ENCODE peak calls at places on chromosomes 2 and 18, in seven cellular contexts. Q is H9, A is mesenchymal stem cell, H is mesendoderm, N is trophoblast cell, Y is IMR-90, S is H1. D is an unnamed sample.

GRCh38 chr18:63178526-63178880 is 141.1 kb downstream of the BCL2 start:
- DNase-seq in Q (no peak), N (no peak), A (no peak), S (no peak), Y (no peak), H (no peak), D (no peak)

GRCh38 chr2:85133751-85134254 is 611 bp downstream of the TCF7L1 start:
- DNase-seq in A (peak; percentile 66), H (peak; percentile 66), N (peak; percentile 61), Q (no peak), Y (peak; percentile 46), S (no peak), D (peak; percentile 41)

GRCh38 chr2:86225581-86225980 is 26.3 kb downstream of the MRPL35 start:
- DNase-seq in Y (no peak), H (no peak), N (no peak), S (no peak), Q (no peak), A (no peak), D (no peak)

GRCh38 chr2:96608459-96609455 is 29.4 kb downstream of the KANSL3 start:
- DNase-seq in A (peak; percentile 81), S (no peak), Y (peak; percentile 80), Q (no peak), N (no peak), H (no peak), D (no peak)

GRCh38 chr2:144460981-144461766 is 58.7 kb downstream of the ZEB2 start:
- DNase-seq in A (no peak), Q (no peak), S (no peak), Y (peak; percentile 86), H (no peak), N (no peak), D (no peak)

GRCh38 chr2:46175409-46175808 is 121.8 kb upstream of the EPAS1 start:
- DNase-seq in Q (no peak), H (no peak), S (no peak), N (peak; percentile 77), A (no peak), Y (peak; percentile 68), D (no peak)

GRCh38 chr2:26852405-26853348 is 4.7 kb downstream of the DPYSL5 start:
- DNase-seq in S (no peak), A (no peak), Q (no peak), N (no peak), Y (no peak), H (no peak), D (no peak)

GRCh38 chr2:100941646-100942240 is 60.3 kb upstream of the RPL31 start:
- DNase-seq in S (no peak), N (peak; percentile 58), Q (no peak), H (no peak), Y (peak; percentile 54), A (peak; percentile 34), D (no peak)

GRCh38 chr2:120430501-120430830 is 84.5 kb downstream of the INHBB start:
- DNase-seq in Y (no peak), N (no peak), S (no peak), A (no peak), H (no peak), Q (peak; percentile 28), D (no peak)

GRCh38 chr2:179265082-179265575 is 497 bp upstream of the SESTD1 start:
- DNase-seq in H (no peak), S (no peak), A (peak; percentile 32), Y (peak; percentile 66), N (peak; percentile 25), Q (no peak), D (no peak)

GRCh38 chr18:46916551-46917107 is 678 bp downstream of the PIAS2 start:
- DNase-seq in A (peak; percentile 57), Q (peak; percentile 39), H (peak; percentile 54), S (no peak), Y (peak; percentile 36), N (no peak), D (peak; percentile 23)

GRCh38 chr2:216312441-216312840 is 59.8 kb downstream of the MARCHF4 start:
- DNase-seq in Q (no peak), N (no peak), H (no peak), A (no peak), Y (no peak), S (no peak), D (no peak)

GRCh38 chr18:75249672-75250470 is 39.3 kb downstream of the TSHZ1 start:
- DNase-seq in Q (no peak), Y (no peak), S (no peak), A (no peak), H (no peak), N (no peak), D (no peak)

GRCh38 chr2:224630659-224631550 is 45.7 kb upstream of the CUL3 start:
- DNase-seq in S (no peak), Y (no peak), Q (no peak), N (no peak), H (peak; percentile 9), A (peak; percentile 16), D (no peak)

GRCh38 chr2:100161940-100162620 is 19.7 kb upstream of the AFF3 start:
- DNase-seq in H (no peak), A (no peak), S (no peak), Q (no peak), Y (no peak), N (no peak), D (no peak)

DNA sequence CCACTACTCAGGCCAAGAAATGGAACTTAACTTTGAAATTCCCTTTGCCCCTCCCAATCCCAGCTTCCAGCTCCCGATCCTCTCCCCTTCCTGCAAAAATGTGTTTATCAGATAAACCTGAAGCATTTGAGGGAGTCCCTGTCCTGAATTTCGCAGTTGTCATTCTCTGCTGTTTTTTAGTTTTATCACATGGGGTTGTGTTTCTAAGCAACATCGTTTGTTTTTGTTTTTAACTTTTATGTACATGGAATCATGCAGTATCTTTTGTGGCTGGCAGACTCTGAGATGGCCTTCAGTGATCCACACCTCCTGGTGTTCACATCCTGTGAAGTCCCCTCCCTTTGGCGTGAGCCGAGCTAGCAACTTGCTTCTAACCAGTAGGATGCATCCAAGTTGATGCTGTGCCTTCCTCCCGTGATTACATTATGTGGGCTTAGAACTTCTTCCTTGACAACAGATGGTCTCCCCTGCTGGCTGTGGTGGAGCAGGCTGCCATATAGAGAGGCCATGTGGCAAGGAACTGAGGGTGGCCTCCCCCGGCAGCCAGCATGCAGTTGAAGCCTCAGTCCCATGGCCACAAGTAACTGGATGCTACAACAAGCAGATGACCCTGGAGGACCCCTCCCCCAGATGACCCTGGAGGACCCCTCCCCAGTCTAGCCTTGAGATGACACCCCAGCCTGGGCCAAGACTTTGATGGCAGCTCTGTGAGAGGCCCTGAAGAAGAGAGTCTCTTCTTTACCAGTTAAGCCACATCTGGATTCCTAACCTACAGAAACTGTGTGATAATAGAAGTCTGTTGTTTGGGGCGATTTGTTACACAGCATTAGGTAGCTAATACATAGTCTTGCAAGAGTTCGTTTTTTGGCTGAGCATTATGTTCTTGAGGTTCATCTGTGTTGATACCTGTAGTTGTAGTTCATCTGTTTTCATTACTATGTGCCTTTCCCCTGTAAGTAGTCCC is 27.7 kb downstream of the SH3BP4 start:
- DNase-seq in S (no peak), Y (peak; percentile 44), Q (no peak), N (peak; percentile 54), A (peak; percentile 90), H (peak; percentile 90), D (no peak)
- H3K27ac ChIP-seq in S (no peak overlapping the region), Y (peak overlapping the region; percentile 37), Q (no peak overlapping the region), N (no peak overlapping the region), A (peak overlapping the region; percentile 57), H (peak overlapping the region; percentile 93), D (no peak overlapping the region)

GRCh38 chr2:95012881-95013550 is 12.5 kb upstream of the MAL start:
- DNase-seq in Q (no peak), Y (no peak), A (no peak), S (no peak), H (no peak), N (no peak), D (no peak)
- H3K4me2 ChIP-seq in Q (no peak overlapping the region), Y (no peak overlapping the region), A (no peak overlapping the region), S (no peak overlapping the region), H (no peak overlapping the region), N (no peak overlapping the region), D (no peak overlapping the region)

DNA sequence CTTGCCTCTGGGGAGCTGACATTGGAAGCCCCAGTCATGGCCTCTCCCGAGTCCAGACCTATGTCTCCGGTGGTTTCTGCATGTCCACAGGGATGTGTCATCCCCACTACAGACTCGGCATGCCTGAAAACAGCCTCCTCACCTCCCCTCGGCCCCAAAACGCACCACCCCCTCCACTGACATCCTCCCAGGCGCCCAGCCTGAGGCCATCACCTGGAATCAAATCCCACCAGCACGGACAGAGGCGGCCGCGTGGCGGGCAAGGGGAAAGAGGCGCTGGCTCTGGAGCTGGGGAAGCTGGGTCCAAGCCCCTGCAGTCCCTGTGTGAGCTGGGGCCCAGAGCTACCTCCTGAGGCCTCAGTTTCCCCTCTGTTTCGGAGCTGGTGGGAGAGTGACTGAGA is 69.9 kb upstream of the SMAD7 start:
- DNase-seq in S (no peak), Y (peak; percentile 17), H (no peak), A (peak; percentile 29), Q (peak; percentile 25), N (no peak), D (no peak)
- H2BK5ac ChIP-seq in S (no peak overlapping the region), Y (no peak overlapping the region), H (peak overlapping the region; percentile 4), A (no peak overlapping the region), Q (no peak overlapping the region), N (peak overlapping the region; percentile 77), D (peak overlapping the region; percentile 72)

GRCh38 chr18:58928401-58928800 is 63.7 kb downstream of the ZNF532 start:
- DNase-seq in Q (no peak), N (no peak), Y (no peak), A (no peak), H (no peak), S (no peak), D (no peak)
- H3K27ac ChIP-seq in Q (no peak overlapping the region), N (no peak overlapping the region), Y (no peak overlapping the region), A (no peak overlapping the region), H (no peak overlapping the region), S (peak overlapping the region; percentile 1), D (no peak overlapping the region)

GRCh38 chr2:171128461-171128860 is 32.2 kb downstream of the TLK1 start:
- DNase-seq in A (no peak), Y (no peak), Q (no peak), N (no peak), H (no peak), S (no peak), D (no peak)
- H3K4me2 ChIP-seq in A (no peak overlapping the region), Y (no peak overlapping the region), Q (no peak overlapping the region), N (no peak overlapping the region), H (no peak overlapping the region), S (no peak overlapping the region), D (no peak overlapping the region)

GRCh38 chr2:30662268-30663131 is 144.7 kb downstream of the CAPN13 start:
- DNase-seq in A (peak; percentile 43), S (no peak), H (no peak), Y (peak; percentile 63), Q (peak; percentile 25), N (peak; percentile 82), D (no peak)

GRCh38 chr2:30664761-30665358 is 142.4 kb downstream of the CAPN13 start:
- DNase-seq in A (peak; percentile 93), S (no peak), Q (peak; percentile 15), H (peak; percentile 74), Y (peak; percentile 97), N (peak; percentile 95), D (no peak)

GRCh38 chr2:30661173-30662107 is 145.8 kb downstream of the CAPN13 start:
- DNase-seq in Y (peak; percentile 20), A (peak; percentile 26), H (peak; percentile 75), N (no peak), Q (peak; percentile 15), S (no peak), D (no peak)

GRCh38 chr2:30663806-30664205 is 143.4 kb downstream of the CAPN13 start:
- DNase-seq in Y (no peak), N (no peak), S (no peak), A (no peak), H (no peak), Q (peak; percentile 6), D (no peak)

GRCh38 chr2:30663321-30663720 is 143.9 kb downstream of the CAPN13 start:
- DNase-seq in Y (no peak), Q (peak; percentile 4), A (no peak), S (no peak), H (no peak), N (no peak), D (no peak)
- H2BK5ac ChIP-seq in Y (peak overlapping the region; percentile 52), Q (no peak overlapping the region), A (no peak overlapping the region), S (no peak overlapping the region), H (no peak overlapping the region), N (no peak overlapping the region), D (no peak overlapping the region)